ENCODE peak calls at places on chromosomes 3 and 15, in nine cellular contexts. U is heart left ventricle, J is ovary, S is A549, M is IMR-90, P is adrenal gland, Q is HepG2, O is testis, Y is transverse colon. V is an unnamed sample. For H3K4me1, the result is how much of the 10 kb centered on the place peaks cover.

GRCh38 chr15:60077581-60078359 is 73.7 kb downstream of the FOXB1 start:
- DNase-seq in U (no peak), J (no peak), S (no peak), M (no peak), P (no peak), Q (no peak), O (no peak), Y (no peak), V (no peak)

GRCh38 chr3:102156426-102156825 is 278.4 kb upstream of the ZPLD1 start:
- DNase-seq in U (no peak), J (no peak), S (peak), M (peak), P (no peak), Q (no peak), O (no peak), Y (no peak), V (no peak)

GRCh38 chr15:43748376-43748775 is 2.1 kb downstream of the PDIA3 start:
- DNase-seq in U (no peak), J (no peak), S (no peak), M (peak), P (no peak), Q (no peak), O (no peak), Y (no peak), V (no peak)

GRCh38 chr15:41254560-41254959 is 23.5 kb downstream of the CHP1 start:
- DNase-seq in U (no peak), J (no peak), S (no peak), M (no peak), P (no peak), Q (no peak), O (no peak), Y (no peak), V (no peak)

GRCh38 chr3:64340636-64341240 is 115.5 kb upstream of the PRICKLE2 start:
- DNase-seq in U (no peak), J (no peak), S (no peak), M (peak), P (no peak), Q (no peak), O (no peak), Y (no peak), V (no peak)

GRCh38 chr3:171459130-171459941 is 869 bp downstream of the TNIK start:
- DNase-seq in U (peak), J (peak), S (no peak), M (peak), P (peak), Q (no peak), O (peak), Y (peak), V (peak)

GRCh38 chr15:41233367-41233771 is 2.3 kb downstream of the CHP1 start:
- DNase-seq in U (no peak), J (no peak), S (no peak), M (peak), P (no peak), Q (peak), O (no peak), Y (no peak), V (no peak)

GRCh38 chr3:194327414-194328079 is 23.6 kb downstream of the CPN2 start:
- DNase-seq in U (no peak), J (no peak), S (no peak), M (peak), P (no peak), Q (no peak), O (no peak), Y (no peak), V (no peak)

GRCh38 chr15:89575656-89576416 is 567 bp downstream of the TICRR start:
- DNase-seq in U (no peak), J (no peak), S (no peak), M (peak), P (peak), Q (no peak), O (no peak), Y (no peak), V (peak)

GRCh38 chr3:153829596-153830170 is 291.5 kb upstream of the ARHGEF26 start:
- DNase-seq in U (no peak), J (no peak), S (no peak), M (no peak), P (no peak), Q (no peak), O (no peak), Y (no peak), V (no peak)

GRCh38 chr3:156150434-156151066 is 30.2 kb downstream of the KCNAB1 start:
- DNase-seq in U (no peak), J (peak), S (peak), M (peak), P (peak), Q (peak), O (peak), Y (peak), V (no peak)

GRCh38 chr15:99275525-99276128 is 24.3 kb downstream of the LRRC28 start:
- DNase-seq in U (no peak), J (no peak), S (no peak), M (no peak), P (no peak), Q (no peak), O (no peak), Y (no peak), V (no peak)

GRCh38 chr3:115071611-115072010 is 75.5 kb downstream of the ZBTB20 start:
- DNase-seq in U (no peak), J (no peak), S (no peak), M (peak), P (no peak), Q (no peak), O (no peak), Y (no peak), V (no peak)

GRCh38 chr3:63364495-63364894 is 86.4 kb downstream of the SYNPR start:
- DNase-seq in U (no peak), J (no peak), S (no peak), M (peak), P (no peak), Q (no peak), O (no peak), Y (no peak), V (no peak)

GRCh38 chr15:74783072-74783807 is 1.4 kb downstream of the CSK start:
- DNase-seq in U (peak), J (no peak), S (no peak), M (peak), P (no peak), Q (no peak), O (no peak), Y (peak), V (peak)

GRCh38 chr3:187521546-187521945 is 148.6 kb downstream of the SST start:
- DNase-seq in U (no peak), J (no peak), S (no peak), M (no peak), P (no peak), Q (no peak), O (no peak), Y (no peak), V (no peak)

GRCh38 chr15:81087121-81087520 is 46.9 kb upstream of the CFAP161 start:
- DNase-seq in U (no peak), J (no peak), S (no peak), M (no peak), P (no peak), Q (no peak), O (no peak), Y (no peak), V (no peak)

GRCh38 chr3:128006061-128006470 is 46.2 kb upstream of the SEC61A1 start:
- DNase-seq in U (no peak), J (no peak), S (no peak), M (no peak), P (no peak), Q (no peak), O (no peak), Y (no peak), V (no peak)

GRCh38 chr3:141410861-141411771 is 42.8 kb downstream of the ZBTB38 start:
- DNase-seq in U (no peak), J (no peak), S (no peak), M (peak), P (peak), Q (no peak), O (peak), Y (peak), V (no peak)

GRCh38 chr3:186283096-186283495 is 78.9 kb downstream of the DGKG start:
- DNase-seq in U (no peak), J (no peak), S (no peak), M (peak), P (no peak), Q (no peak), O (no peak), Y (no peak), V (no peak)

GRCh38 chr3:163347944-163348343 is 1730.4 kb downstream of the SI start:
- DNase-seq in U (no peak), J (no peak), S (no peak), M (no peak), P (no peak), Q (no peak), O (no peak), Y (no peak), V (no peak)

GRCh38 chr3:129417354-129417753 is 11.1 kb downstream of the EFCAB12 start:
- DNase-seq in U (no peak), J (no peak), S (no peak), M (peak), P (no peak), Q (no peak), O (no peak), Y (no peak), V (no peak)

GRCh38 chr3:186303985-186304384 is 58.0 kb downstream of the DGKG start:
- DNase-seq in U (no peak), J (no peak), S (no peak), M (no peak), P (no peak), Q (no peak), O (no peak), Y (no peak), V (no peak)

GRCh38 chr3:50189274-50189673 is 2.1 kb upstream of the GNAT1 start:
- DNase-seq in U (no peak), J (peak), S (peak), M (peak), P (peak), Q (peak), O (peak), Y (peak), V (peak)

GRCh38 chr15:67833504-67834248 is 6.2 kb downstream of the RNU6-1 start:
- DNase-seq in U (peak), J (no peak), S (peak), M (no peak), P (no peak), Q (peak), O (peak), Y (peak), V (no peak)

GRCh38 chr15:44713006-44713966 is 2.0 kb downstream of the B2M start:
- DNase-seq in U (no peak), J (no peak), S (peak), M (peak), P (no peak), Q (peak), O (no peak), Y (no peak), V (no peak)

GRCh38 chr15:95495033-95495541 is 835.4 kb upstream of the NR2F2 start:
- DNase-seq in U (no peak), J (peak), S (no peak), M (no peak), P (no peak), Q (no peak), O (peak), Y (no peak), V (no peak)

GRCh38 chr15:43204016-43204901 is 16.6 kb downstream of the EPB42 start:
- DNase-seq in U (no peak), J (no peak), S (peak), M (peak), P (peak), Q (peak), O (peak), Y (no peak), V (no peak)

GRCh38 chr15:69468241-69469121 is 15.9 kb downstream of the RPLP1 start:
- DNase-seq in U (no peak), J (no peak), S (no peak), M (peak), P (peak), Q (no peak), O (no peak), Y (peak), V (no peak)

GRCh38 chr3:31613131-31613626 is 80.5 kb downstream of the STT3B start:
- DNase-seq in U (no peak), J (no peak), S (no peak), M (peak), P (no peak), Q (no peak), O (no peak), Y (no peak), V (no peak)

GRCh38 chr15:75321711-75322110 is 14.2 kb upstream of the COMMD4 start:
- DNase-seq in U (no peak), J (no peak), S (no peak), M (no peak), P (no peak), Q (no peak), O (no peak), Y (no peak), V (no peak)

GRCh38 chr15:77067691-77068367 is 3.1 kb downstream of the TSPAN3 start:
- DNase-seq in U (no peak), J (no peak), S (no peak), M (no peak), P (no peak), Q (no peak), O (no peak), Y (peak), V (no peak)

GRCh38 chr15:58862326-58862725 is 71.2 kb downstream of the SLTM start:
- DNase-seq in U (no peak), J (no peak), S (no peak), M (no peak), P (no peak), Q (no peak), O (no peak), Y (no peak), V (no peak)

GRCh38 chr3:68988740-68989139 is 24.7 kb downstream of the EOGT start:
- DNase-seq in U (no peak), J (no peak), S (no peak), M (peak), P (no peak), Q (no peak), O (no peak), Y (no peak), V (no peak)

GRCh38 chr3:15997274-15997943 is 177.1 kb upstream of the GALNT15 start:
- DNase-seq in U (no peak), J (no peak), S (no peak), M (no peak), P (no peak), Q (no peak), O (no peak), Y (no peak), V (no peak)

DNA sequence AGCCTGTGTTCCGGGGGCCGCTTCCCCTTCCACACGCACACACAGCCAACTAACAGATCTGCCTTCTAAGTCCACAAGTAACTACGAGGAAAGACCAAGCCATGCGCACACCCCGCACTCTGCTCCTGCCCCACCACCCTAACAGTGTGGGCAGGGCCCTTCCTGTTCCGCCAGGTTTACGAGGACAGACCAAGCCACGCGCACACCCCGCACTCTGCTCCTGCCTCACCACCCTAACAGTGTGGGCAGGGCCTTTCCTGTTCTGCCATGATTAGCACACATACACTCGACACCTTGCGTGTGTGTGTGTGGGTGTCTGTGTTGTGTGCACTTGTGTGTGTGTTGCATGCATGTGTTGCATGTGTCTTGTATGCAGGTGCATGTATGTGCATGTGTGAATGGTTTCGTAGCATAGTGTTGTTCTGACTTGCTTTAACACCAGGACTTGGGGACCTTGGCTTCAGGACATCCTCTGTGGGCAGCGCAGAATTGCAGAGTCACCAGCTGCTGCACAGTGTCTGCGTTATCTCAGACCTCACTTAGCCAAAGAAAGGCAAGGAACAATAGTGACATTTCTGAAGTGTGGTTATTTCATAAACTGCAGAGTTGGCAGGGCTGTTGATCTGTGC is 114.4 kb downstream of the CHSY1 start:
- DNase-seq in U (no peak), J (no peak), S (no peak), M (no peak), P (no peak), Q (no peak), O (no peak), Y (no peak), V (no peak)
- H3K4me1 ChIP-seq in U (under half), J (under half), S (under half), M (under half), P (under half), Q (under half), O (under half), Y (under half), V (under half)

GRCh38 chr3:14392803-14393319 is 9.5 kb upstream of the SLC6A6 start:
- DNase-seq in U (no peak), J (no peak), S (no peak), M (no peak), P (no peak), Q (no peak), O (no peak), Y (no peak), V (no peak)
- TF ChIP-seq POLR2A in U (no peak), J (no peak), S (no peak), M (no peak), P (no peak), Q (no peak), O (no peak), Y (no peak), V (no peak)

GRCh38 chr3:42007785-42008184 is 45.9 kb upstream of the ULK4 start:
- DNase-seq in U (no peak), J (no peak), S (no peak), M (no peak), P (no peak), Q (no peak), O (no peak), Y (no peak), V (no peak)
- H3K4me1 ChIP-seq in U (under half), J (under half), S (under half), M (under half), P (under half), Q (under half), O (under half), Y (under half), V (under half)

DNA sequence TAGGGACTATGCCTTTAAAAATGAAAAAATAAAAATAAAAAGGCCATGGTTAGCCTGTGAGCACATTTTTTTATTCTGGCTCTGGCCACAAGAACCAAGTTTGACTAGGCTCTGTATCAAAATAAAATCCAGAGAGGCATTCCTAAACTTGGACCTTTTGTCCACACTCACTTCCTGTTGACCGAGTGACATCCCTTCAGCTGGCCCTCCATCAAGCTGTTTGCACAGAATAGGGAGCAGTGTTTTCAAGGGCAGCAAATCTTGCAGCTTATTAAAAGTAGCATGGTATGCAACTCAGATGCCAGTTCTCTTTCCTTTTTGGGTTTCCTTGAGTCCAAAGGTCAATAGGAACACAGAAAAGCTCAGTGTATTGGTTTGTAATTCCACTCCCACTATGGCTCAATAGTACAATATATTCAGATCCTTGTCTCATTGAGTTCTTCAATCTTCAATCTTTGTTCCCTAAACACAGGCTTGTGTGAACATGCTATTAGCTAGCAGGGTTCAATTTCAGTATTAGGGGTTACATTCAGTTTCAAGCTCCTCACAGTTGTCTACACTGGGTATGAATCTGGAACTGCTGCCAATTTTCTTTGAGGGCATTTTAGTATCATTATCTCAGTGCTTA is 244.5 kb downstream of the RBMS3 start:
- DNase-seq in U (no peak), J (peak), S (no peak), M (peak), P (peak), Q (peak), O (peak), Y (peak), V (peak)
- TF ChIP-seq POLR2A in U (no peak), J (no peak), S (no peak), M (no peak), P (no peak), Q (no peak), O (no peak), Y (no peak), V (no peak)

DNA sequence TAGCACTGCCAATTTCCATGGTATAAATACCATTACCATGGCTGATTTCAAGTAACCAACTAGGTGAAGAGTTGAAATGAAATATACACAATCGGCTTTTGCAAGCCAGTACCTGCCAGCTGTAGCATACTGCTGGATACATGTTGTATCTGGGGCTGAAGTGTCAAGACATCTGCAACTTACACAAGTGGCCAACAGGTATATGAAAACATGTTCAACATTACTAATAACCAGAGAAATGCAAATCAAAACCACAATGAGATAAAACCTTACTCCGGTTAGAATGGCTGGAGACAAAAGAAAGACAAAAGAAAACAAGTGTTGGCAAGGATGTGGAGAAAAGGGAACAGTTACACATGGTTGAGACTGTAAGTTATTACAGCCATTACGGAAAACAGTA is 11.6 kb downstream of the ATOSA start:
- DNase-seq in U (no peak), J (no peak), S (no peak), M (no peak), P (no peak), Q (no peak), O (no peak), Y (no peak), V (no peak)
- H3K4me1 ChIP-seq in U (under half), J (under half), S (under half), M (under half), P (under half), Q (under half), O (under half), Y (under half), V (under half)

DNA sequence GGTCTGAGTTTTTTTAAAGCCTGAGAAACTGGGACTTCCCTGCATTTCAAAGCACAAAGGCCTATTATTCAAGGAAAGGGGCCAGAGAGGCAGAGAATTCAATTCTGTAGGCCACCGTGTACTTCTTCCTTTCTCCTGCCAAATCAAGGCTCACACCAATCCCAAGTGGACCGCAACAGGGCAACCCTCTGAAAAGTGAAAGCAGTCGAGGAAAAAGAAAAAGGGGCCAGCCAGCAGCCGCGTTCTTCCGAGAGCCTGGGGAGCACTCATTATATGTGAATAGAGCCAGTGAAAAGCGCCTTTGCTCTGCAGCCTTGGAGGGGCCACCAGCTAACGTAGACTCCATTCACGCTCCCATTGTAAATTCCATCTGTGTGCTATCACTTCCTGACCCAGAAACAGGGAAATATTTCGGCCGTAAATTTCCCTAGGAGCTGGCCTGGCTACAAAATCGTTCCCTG is 45.9 kb upstream of the THUMPD3 start:
- DNase-seq in U (no peak), J (peak), S (no peak), M (peak), P (no peak), Q (no peak), O (peak), Y (peak), V (no peak)
- TF ChIP-seq POLR2A in U (no peak), J (no peak), S (no peak), M (no peak), P (no peak), Q (no peak), O (no peak), Y (no peak), V (no peak)